ENCODE peak calls at places on chromosomes 2 and 18, in seven cellular contexts. One of them, this sample, is unnamed.

GRCh38 chr2:240795468-240795867 is 24.6 kb downstream of the KIF1A start:
- DNase-seq in right atrium auricular region: no peak
- DNase-seq in fibroblast of mammary gland: no peak
- DNase-seq in fibroblast of pulmonary artery: no peak
- DNase-seq in heart left ventricle: no peak
- DNase-seq in HL-60: no peak
- DNase-seq in neural crest cell: no peak
- DNase-seq in this sample: no peak

GRCh38 chr2:203476881-203477280 is 58.2 kb downstream of the RAPH1 start:
- DNase-seq in heart left ventricle: no peak
- DNase-seq in neural crest cell: no peak
- DNase-seq in fibroblast of pulmonary artery: no peak
- DNase-seq in HL-60: no peak
- DNase-seq in right atrium auricular region: no peak
- DNase-seq in fibroblast of mammary gland: no peak
- DNase-seq in this sample: no peak

GRCh38 chr2:36770542-36771287 is 74.2 kb downstream of the VIT start:
- DNase-seq in neural crest cell: peak
- DNase-seq in fibroblast of pulmonary artery: peak
- DNase-seq in HL-60: peak
- DNase-seq in fibroblast of mammary gland: peak
- DNase-seq in right atrium auricular region: no peak
- DNase-seq in heart left ventricle: no peak
- DNase-seq in this sample: peak

GRCh38 chr2:60710707-60711106 is 45.4 kb upstream of the PAPOLG start:
- DNase-seq in fibroblast of pulmonary artery: peak
- DNase-seq in right atrium auricular region: no peak
- DNase-seq in fibroblast of mammary gland: peak
- DNase-seq in heart left ventricle: no peak
- DNase-seq in neural crest cell: no peak
- DNase-seq in HL-60: no peak
- DNase-seq in this sample: no peak

GRCh38 chr18:45006934-45007333 is 326.2 kb downstream of the SETBP1 start:
- DNase-seq in fibroblast of mammary gland: peak
- DNase-seq in fibroblast of pulmonary artery: no peak
- DNase-seq in heart left ventricle: no peak
- DNase-seq in HL-60: no peak
- DNase-seq in neural crest cell: no peak
- DNase-seq in right atrium auricular region: no peak
- DNase-seq in this sample: no peak

GRCh38 chr18:75290737-75291358 is 80.3 kb downstream of the TSHZ1 start:
- DNase-seq in right atrium auricular region: no peak
- DNase-seq in fibroblast of mammary gland: no peak
- DNase-seq in neural crest cell: no peak
- DNase-seq in fibroblast of pulmonary artery: no peak
- DNase-seq in HL-60: no peak
- DNase-seq in heart left ventricle: no peak
- DNase-seq in this sample: no peak

GRCh38 chr2:95348609-95349567 is 51.7 kb downstream of the KCNIP3 start:
- DNase-seq in HL-60: no peak
- DNase-seq in heart left ventricle: peak
- DNase-seq in fibroblast of mammary gland: peak
- DNase-seq in right atrium auricular region: no peak
- DNase-seq in neural crest cell: no peak
- DNase-seq in fibroblast of pulmonary artery: peak
- DNase-seq in this sample: no peak

GRCh38 chr18:2846241-2846637 is 567 bp upstream of the EMILIN2 start:
- DNase-seq in right atrium auricular region: no peak
- DNase-seq in fibroblast of mammary gland: peak
- DNase-seq in neural crest cell: no peak
- DNase-seq in heart left ventricle: peak
- DNase-seq in fibroblast of pulmonary artery: peak
- DNase-seq in HL-60: no peak
- DNase-seq in this sample: peak

GRCh38 chr2:159032580-159032979 is 64.1 kb downstream of the TANC1 start:
- DNase-seq in HL-60: no peak
- DNase-seq in neural crest cell: no peak
- DNase-seq in right atrium auricular region: no peak
- DNase-seq in heart left ventricle: no peak
- DNase-seq in fibroblast of mammary gland: no peak
- DNase-seq in fibroblast of pulmonary artery: no peak
- DNase-seq in this sample: no peak

GRCh38 chr2:159032156-159032555 is 63.7 kb downstream of the TANC1 start:
- DNase-seq in neural crest cell: no peak
- DNase-seq in fibroblast of pulmonary artery: no peak
- DNase-seq in right atrium auricular region: no peak
- DNase-seq in fibroblast of mammary gland: no peak
- DNase-seq in HL-60: no peak
- DNase-seq in heart left ventricle: no peak
- DNase-seq in this sample: no peak

GRCh38 chr2:159034728-159035127 is 66.3 kb downstream of the TANC1 start:
- DNase-seq in right atrium auricular region: no peak
- DNase-seq in fibroblast of mammary gland: no peak
- DNase-seq in heart left ventricle: no peak
- DNase-seq in fibroblast of pulmonary artery: no peak
- DNase-seq in HL-60: no peak
- DNase-seq in neural crest cell: no peak
- DNase-seq in this sample: no peak

GRCh38 chr2:159030674-159031380 is 62.4 kb downstream of the TANC1 start:
- DNase-seq in heart left ventricle: peak
- DNase-seq in HL-60: no peak
- DNase-seq in neural crest cell: peak
- DNase-seq in fibroblast of pulmonary artery: peak
- DNase-seq in right atrium auricular region: peak
- DNase-seq in fibroblast of mammary gland: peak
- DNase-seq in this sample: no peak

GRCh38 chr2:159035790-159036411 is 67.5 kb downstream of the TANC1 start:
- DNase-seq in heart left ventricle: no peak
- DNase-seq in HL-60: no peak
- DNase-seq in fibroblast of pulmonary artery: peak
- DNase-seq in neural crest cell: no peak
- DNase-seq in right atrium auricular region: no peak
- DNase-seq in fibroblast of mammary gland: peak
- DNase-seq in this sample: no peak
- TF ChIP-seq CTCF in heart left ventricle: no peak
- TF ChIP-seq CTCF in HL-60: no peak
- TF ChIP-seq CTCF in fibroblast of pulmonary artery: peak
- TF ChIP-seq CTCF in neural crest cell: no peak
- TF ChIP-seq CTCF in right atrium auricular region: no peak
- TF ChIP-seq CTCF in fibroblast of mammary gland: peak
- TF ChIP-seq CTCF in this sample: peak

GRCh38 chr18:13216732-13217465 is 1.7 kb upstream of the LDLRAD4 start:
- DNase-seq in neural crest cell: peak
- DNase-seq in HL-60: no peak
- DNase-seq in fibroblast of mammary gland: no peak
- DNase-seq in heart left ventricle: peak
- DNase-seq in fibroblast of pulmonary artery: no peak
- DNase-seq in right atrium auricular region: no peak
- DNase-seq in this sample: peak
- TF ChIP-seq CTCF in neural crest cell: peak
- TF ChIP-seq CTCF in HL-60: no peak
- TF ChIP-seq CTCF in fibroblast of mammary gland: no peak
- TF ChIP-seq CTCF in heart left ventricle: no peak
- TF ChIP-seq CTCF in fibroblast of pulmonary artery: no peak
- TF ChIP-seq CTCF in right atrium auricular region: peak
- TF ChIP-seq CTCF in this sample: peak

GRCh38 chr2:106192752-106193490 is 1.2 kb downstream of the UXS1 start:
- DNase-seq in heart left ventricle: no peak
- DNase-seq in HL-60: peak
- DNase-seq in fibroblast of mammary gland: peak
- DNase-seq in fibroblast of pulmonary artery: peak
- DNase-seq in right atrium auricular region: no peak
- DNase-seq in neural crest cell: peak
- DNase-seq in this sample: peak

GRCh38 chr2:106195456-106195855 is 1.4 kb upstream of the UXS1 start:
- DNase-seq in heart left ventricle: no peak
- DNase-seq in neural crest cell: no peak
- DNase-seq in fibroblast of mammary gland: no peak
- DNase-seq in right atrium auricular region: no peak
- DNase-seq in fibroblast of pulmonary artery: no peak
- DNase-seq in HL-60: no peak
- DNase-seq in this sample: no peak

GRCh38 chr2:106191511-106192016 is 2.5 kb downstream of the UXS1 start:
- DNase-seq in HL-60: no peak
- DNase-seq in fibroblast of mammary gland: no peak
- DNase-seq in right atrium auricular region: no peak
- DNase-seq in fibroblast of pulmonary artery: no peak
- DNase-seq in neural crest cell: no peak
- DNase-seq in heart left ventricle: no peak
- DNase-seq in this sample: no peak

GRCh38 chr2:106193977-106194778 is at the start of gene UXS1:
- DNase-seq in fibroblast of pulmonary artery: peak
- DNase-seq in fibroblast of mammary gland: peak
- DNase-seq in heart left ventricle: peak
- DNase-seq in HL-60: peak
- DNase-seq in neural crest cell: peak
- DNase-seq in right atrium auricular region: peak
- DNase-seq in this sample: peak

GRCh38 chr2:106193491-106193976 is 567 bp downstream of the UXS1 start:
- DNase-seq in heart left ventricle: peak
- DNase-seq in fibroblast of pulmonary artery: no peak
- DNase-seq in neural crest cell: peak
- DNase-seq in right atrium auricular region: no peak
- DNase-seq in fibroblast of mammary gland: no peak
- DNase-seq in HL-60: no peak
- DNase-seq in this sample: peak
- TF ChIP-seq CTCF in heart left ventricle: no peak
- TF ChIP-seq CTCF in fibroblast of pulmonary artery: no peak
- TF ChIP-seq CTCF in neural crest cell: no peak
- TF ChIP-seq CTCF in right atrium auricular region: no peak
- TF ChIP-seq CTCF in fibroblast of mammary gland: no peak
- TF ChIP-seq CTCF in HL-60: no peak
- TF ChIP-seq CTCF in this sample: no peak

GRCh38 chr18:69941183-69941582 is 6.5 kb downstream of the CD226 start:
- DNase-seq in fibroblast of pulmonary artery: no peak
- DNase-seq in HL-60: no peak
- DNase-seq in neural crest cell: no peak
- DNase-seq in fibroblast of mammary gland: no peak
- DNase-seq in heart left ventricle: no peak
- DNase-seq in right atrium auricular region: no peak
- DNase-seq in this sample: no peak

GRCh38 chr18:69945220-69946114 is 2.2 kb downstream of the CD226 start:
- DNase-seq in heart left ventricle: no peak
- DNase-seq in right atrium auricular region: no peak
- DNase-seq in HL-60: no peak
- DNase-seq in fibroblast of pulmonary artery: no peak
- DNase-seq in neural crest cell: no peak
- DNase-seq in fibroblast of mammary gland: no peak
- DNase-seq in this sample: no peak

GRCh38 chr18:69946608-69947155 is 991 bp downstream of the CD226 start:
- DNase-seq in fibroblast of mammary gland: no peak
- DNase-seq in right atrium auricular region: no peak
- DNase-seq in heart left ventricle: no peak
- DNase-seq in fibroblast of pulmonary artery: no peak
- DNase-seq in neural crest cell: no peak
- DNase-seq in HL-60: no peak
- DNase-seq in this sample: no peak

GRCh38 chr18:69944434-69944833 is 3.2 kb downstream of the CD226 start:
- DNase-seq in heart left ventricle: no peak
- DNase-seq in HL-60: no peak
- DNase-seq in fibroblast of pulmonary artery: no peak
- DNase-seq in fibroblast of mammary gland: no peak
- DNase-seq in right atrium auricular region: no peak
- DNase-seq in neural crest cell: no peak
- DNase-seq in this sample: no peak

GRCh38 chr18:69943021-69943420 is 4.7 kb downstream of the CD226 start:
- DNase-seq in fibroblast of pulmonary artery: no peak
- DNase-seq in right atrium auricular region: no peak
- DNase-seq in HL-60: no peak
- DNase-seq in heart left ventricle: no peak
- DNase-seq in fibroblast of mammary gland: no peak
- DNase-seq in neural crest cell: no peak
- DNase-seq in this sample: no peak
- TF ChIP-seq CTCF in fibroblast of pulmonary artery: peak
- TF ChIP-seq CTCF in right atrium auricular region: no peak
- TF ChIP-seq CTCF in HL-60: no peak
- TF ChIP-seq CTCF in heart left ventricle: no peak
- TF ChIP-seq CTCF in fibroblast of mammary gland: peak
- TF ChIP-seq CTCF in neural crest cell: no peak
- TF ChIP-seq CTCF in this sample: peak

DNA sequence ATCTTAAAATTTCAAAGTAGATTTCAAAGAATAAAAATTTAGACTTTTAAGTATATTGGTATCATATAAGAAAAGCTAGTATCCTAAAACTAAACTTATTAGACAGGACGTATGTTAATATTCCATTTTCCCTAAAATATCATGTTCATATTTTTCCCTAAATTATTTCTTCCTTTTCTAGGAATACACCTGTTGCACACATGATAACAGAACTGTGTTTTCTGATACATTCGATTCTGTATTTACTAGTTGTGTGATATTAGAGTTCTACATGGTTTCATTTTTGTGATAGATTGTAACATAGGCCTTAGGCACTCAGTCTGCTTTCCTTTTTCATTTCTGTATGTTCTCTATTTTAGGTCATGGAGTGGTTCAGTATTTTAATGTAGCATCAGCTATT is 10.9 kb downstream of the RBM45 start:
- DNase-seq in fibroblast of pulmonary artery: no peak
- DNase-seq in HL-60: no peak
- DNase-seq in neural crest cell: no peak
- DNase-seq in heart left ventricle: no peak
- DNase-seq in right atrium auricular region: no peak
- DNase-seq in fibroblast of mammary gland: no peak
- DNase-seq in this sample: no peak
- TF ChIP-seq CTCF in fibroblast of pulmonary artery: no peak
- TF ChIP-seq CTCF in HL-60: no peak
- TF ChIP-seq CTCF in neural crest cell: no peak
- TF ChIP-seq CTCF in heart left ventricle: no peak
- TF ChIP-seq CTCF in right atrium auricular region: no peak
- TF ChIP-seq CTCF in fibroblast of mammary gland: no peak
- TF ChIP-seq CTCF in this sample: no peak

GRCh38 chr2:119591523-119591922 is 47.3 kb downstream of the CFAP221 start:
- DNase-seq in fibroblast of pulmonary artery: no peak
- DNase-seq in right atrium auricular region: no peak
- DNase-seq in heart left ventricle: no peak
- DNase-seq in neural crest cell: no peak
- DNase-seq in HL-60: no peak
- DNase-seq in fibroblast of mammary gland: no peak
- DNase-seq in this sample: no peak

GRCh38 chr2:119596638-119597037 is 52.4 kb downstream of the CFAP221 start:
- DNase-seq in fibroblast of mammary gland: no peak
- DNase-seq in fibroblast of pulmonary artery: no peak
- DNase-seq in neural crest cell: no peak
- DNase-seq in HL-60: no peak
- DNase-seq in heart left ventricle: peak
- DNase-seq in right atrium auricular region: no peak
- DNase-seq in this sample: no peak

GRCh38 chr2:119590873-119591272 is 46.6 kb downstream of the CFAP221 start:
- DNase-seq in heart left ventricle: no peak
- DNase-seq in neural crest cell: no peak
- DNase-seq in fibroblast of mammary gland: no peak
- DNase-seq in HL-60: no peak
- DNase-seq in right atrium auricular region: no peak
- DNase-seq in fibroblast of pulmonary artery: no peak
- DNase-seq in this sample: no peak

DNA sequence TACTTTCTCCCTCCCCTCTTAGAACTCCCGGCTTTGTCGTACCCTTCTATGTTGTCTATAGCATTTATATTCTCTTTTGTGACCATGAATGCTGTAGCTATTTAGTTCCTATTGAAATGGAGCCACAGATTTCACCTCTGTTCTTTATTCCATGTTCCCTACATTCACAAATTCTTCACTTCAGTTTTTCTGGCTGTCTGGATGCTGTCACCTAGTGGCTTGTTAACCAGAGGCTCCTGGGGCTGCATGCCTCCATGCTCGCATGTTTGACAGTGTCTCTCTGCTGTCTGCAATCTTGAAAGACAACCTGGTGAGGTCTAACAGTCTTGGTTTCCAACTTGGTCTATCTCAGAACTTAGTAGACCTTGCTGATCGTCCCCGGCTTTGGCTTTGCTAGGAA is 48.2 kb downstream of the CFAP221 start:
- DNase-seq in heart left ventricle: no peak
- DNase-seq in neural crest cell: no peak
- DNase-seq in fibroblast of pulmonary artery: no peak
- DNase-seq in HL-60: no peak
- DNase-seq in fibroblast of mammary gland: no peak
- DNase-seq in right atrium auricular region: no peak
- DNase-seq in this sample: no peak
- TF ChIP-seq CTCF in heart left ventricle: no peak
- TF ChIP-seq CTCF in neural crest cell: no peak
- TF ChIP-seq CTCF in fibroblast of pulmonary artery: no peak
- TF ChIP-seq CTCF in HL-60: no peak
- TF ChIP-seq CTCF in fibroblast of mammary gland: no peak
- TF ChIP-seq CTCF in right atrium auricular region: no peak
- TF ChIP-seq CTCF in this sample: no peak